ENCODE peak calls at places on chromosomes 16 and 17, in five cellular contexts. Y, A, U, S and G are unnamed samples.

GRCh38 chr17:41771389-41772206 is 14.9 kb downstream of the JUP start:
- DNase-seq in U (no peak), A (no peak), Y (peak), S (no peak), G (no peak)

GRCh38 chr16:49576941-49577340 is 203.3 kb downstream of the C16orf78 start:
- DNase-seq in Y (no peak), A (no peak), U (no peak), S (no peak), G (no peak)

GRCh38 chr16:66205287-66206167 is 161.0 kb upstream of the CDH5 start:
- DNase-seq in S (no peak), Y (no peak), A (no peak), U (no peak), G (no peak)

GRCh38 chr16:14301150-14302030 is 230.3 kb downstream of the MRTFB start:
- DNase-seq in S (no peak), A (no peak), Y (no peak), U (peak), G (no peak)

GRCh38 chr17:38591759-38592241 is 14.0 kb downstream of the SRCIN1 start:
- DNase-seq in U (no peak), S (no peak), A (no peak), Y (no peak), G (peak)

GRCh38 chr17:6526362-6527152 is 29.8 kb downstream of the PITPNM3 start:
- DNase-seq in U (no peak), A (no peak), Y (no peak), S (no peak), G (no peak)

GRCh38 chr16:53041196-53041977 is 11.3 kb downstream of the CHD9NB start:
- DNase-seq in U (peak), Y (no peak), S (no peak), A (no peak), G (no peak)

GRCh38 chr16:1193825-1194581 is 31.1 kb downstream of the TPSG1 start:
- DNase-seq in Y (no peak), A (no peak), U (no peak), S (no peak), G (no peak)

GRCh38 chr16:22214893-22215292 is 8.8 kb downstream of the EEF2K start:
- DNase-seq in U (no peak), Y (no peak), S (no peak), A (no peak), G (no peak)

GRCh38 chr17:4901648-4902344 is 1.1 kb downstream of the CHRNE start:
- DNase-seq in S (no peak), A (no peak), U (peak), Y (peak), G (peak)

GRCh38 chr17:82930924-82931695 is 91.3 kb upstream of the ZNF750 start:
- DNase-seq in Y (peak), U (peak), A (no peak), S (no peak), G (no peak)

GRCh38 chr16:72957303-72958277 is 90.3 kb downstream of the ZFHX3 start:
- DNase-seq in A (no peak), Y (no peak), S (no peak), U (no peak), G (no peak)

GRCh38 chr16:67848118-67848517 is 625 bp upstream of the CENPT start:
- DNase-seq in Y (no peak), A (no peak), U (no peak), S (no peak), G (no peak)

GRCh38 chr17:36128411-36128978 is 24.9 kb downstream of the CCL4 start:
- DNase-seq in A (no peak), S (no peak), U (no peak), Y (no peak), G (no peak)

GRCh38 chr17:67293251-67294203 is 48.5 kb upstream of the HELZ start:
- DNase-seq in S (no peak), Y (peak), A (peak), U (peak), G (peak)

GRCh38 chr16:74700206-74701040 is at the start of gene MLKL:
- DNase-seq in Y (peak), S (no peak), U (no peak), A (peak), G (peak)

GRCh38 chr17:43820759-43821158 is 12.2 kb downstream of the MPP3 start:
- DNase-seq in U (no peak), Y (no peak), A (no peak), S (no peak), G (no peak)

GRCh38 chr17:12229315-12229714 is 208.6 kb downstream of the MAP2K4 start:
- DNase-seq in S (no peak), Y (no peak), U (no peak), A (no peak), G (no peak)

GRCh38 chr17:39774043-39774442 is 36.3 kb downstream of the GRB7 start:
- DNase-seq in Y (no peak), U (no peak), S (no peak), A (no peak), G (no peak)

GRCh38 chr17:73585583-73585982 is 58.7 kb downstream of the SDK2 start:
- DNase-seq in Y (no peak), S (no peak), U (no peak), A (no peak), G (no peak)

GRCh38 chr16:82138478-82139285 is 31.3 kb downstream of the MPHOSPH6 start:
- DNase-seq in U (no peak), Y (no peak), S (no peak), A (no peak), G (no peak)

GRCh38 chr17:45282683-45283644 is 21.1 kb upstream of the SPATA32 start:
- DNase-seq in U (peak), Y (peak), S (peak), A (no peak), G (peak)

GRCh38 chr17:56173958-56174357 is 20.7 kb downstream of the ANKFN1 start:
- DNase-seq in S (no peak), Y (no peak), A (no peak), U (no peak), G (no peak)

GRCh38 chr17:82913304-82914043 is 73.7 kb upstream of the ZNF750 start:
- DNase-seq in Y (peak), A (no peak), U (no peak), S (no peak), G (no peak)

GRCh38 chr17:6695051-6695450 is 18.1 kb downstream of the SLC13A5 start:
- DNase-seq in S (no peak), A (no peak), U (no peak), Y (no peak), G (no peak)

GRCh38 chr16:57530104-57530522 is 6.3 kb downstream of the CCDC102A start:
- DNase-seq in Y (peak), U (peak), A (peak), S (peak), G (peak)

GRCh38 chr17:35147313-35147982 is at the start of gene UNC45B:
- DNase-seq in U (no peak), A (no peak), Y (no peak), S (no peak), G (no peak)

GRCh38 chr17:75250009-75250471 is 11.4 kb downstream of the GGA3 start:
- DNase-seq in A (peak), S (no peak), U (no peak), Y (peak), G (peak)

GRCh38 chr17:42675348-42675983 is 1.3 kb downstream of the PLEKHH3 start:
- DNase-seq in U (peak), S (no peak), Y (no peak), A (no peak), G (no peak)

GRCh38 chr17:60645918-60646523 is 31.6 kb upstream of the BCAS3 start:
- DNase-seq in S (no peak), U (no peak), A (no peak), Y (no peak), G (no peak)

GRCh38 chr17:3610523-3610922 is 1.3 kb upstream of the TRPV1 start:
- DNase-seq in Y (no peak), S (no peak), U (no peak), A (no peak), G (no peak)

GRCh38 chr16:67936876-67937605 is 391 bp upstream of the PSMB10 start:
- DNase-seq in S (no peak), U (no peak), Y (no peak), A (peak), G (no peak)

GRCh38 chr16:63922563-63922962 is 1199.3 kb downstream of the CDH11 start:
- DNase-seq in S (no peak), Y (no peak), A (no peak), U (no peak), G (no peak)

GRCh38 chr17:36068524-36068923 is 4.5 kb downstream of the CCL18 start:
- DNase-seq in S (no peak), U (no peak), A (no peak), Y (no peak), G (no peak)

GRCh38 chr17:20009302-20010098 is at the start of gene SPECC1:
- DNase-seq in A (peak), Y (peak), S (no peak), U (peak), G (peak)

GRCh38 chr17:57999496-58000017 is 7.5 kb downstream of the SRSF1 start:
- DNase-seq in A (no peak), Y (no peak), S (peak), U (no peak), G (peak)

GRCh38 chr17:73821665-73822064 is 177.4 kb upstream of the SDK2 start:
- DNase-seq in Y (no peak), S (no peak), A (no peak), U (no peak), G (no peak)

GRCh38 chr16:85184404-85184803 is 72.1 kb upstream of the CIBAR2 start:
- DNase-seq in Y (no peak), S (no peak), A (no peak), U (no peak), G (no peak)

GRCh38 chr17:57296231-57296630 is 39.9 kb downstream of the MSI2 start:
- DNase-seq in S (no peak), A (no peak), Y (no peak), U (no peak), G (peak)

GRCh38 chr16:86466695-86467406 is 43.5 kb upstream of the FOXF1 start:
- DNase-seq in A (no peak), U (no peak), S (peak), Y (no peak), G (no peak)

DNA sequence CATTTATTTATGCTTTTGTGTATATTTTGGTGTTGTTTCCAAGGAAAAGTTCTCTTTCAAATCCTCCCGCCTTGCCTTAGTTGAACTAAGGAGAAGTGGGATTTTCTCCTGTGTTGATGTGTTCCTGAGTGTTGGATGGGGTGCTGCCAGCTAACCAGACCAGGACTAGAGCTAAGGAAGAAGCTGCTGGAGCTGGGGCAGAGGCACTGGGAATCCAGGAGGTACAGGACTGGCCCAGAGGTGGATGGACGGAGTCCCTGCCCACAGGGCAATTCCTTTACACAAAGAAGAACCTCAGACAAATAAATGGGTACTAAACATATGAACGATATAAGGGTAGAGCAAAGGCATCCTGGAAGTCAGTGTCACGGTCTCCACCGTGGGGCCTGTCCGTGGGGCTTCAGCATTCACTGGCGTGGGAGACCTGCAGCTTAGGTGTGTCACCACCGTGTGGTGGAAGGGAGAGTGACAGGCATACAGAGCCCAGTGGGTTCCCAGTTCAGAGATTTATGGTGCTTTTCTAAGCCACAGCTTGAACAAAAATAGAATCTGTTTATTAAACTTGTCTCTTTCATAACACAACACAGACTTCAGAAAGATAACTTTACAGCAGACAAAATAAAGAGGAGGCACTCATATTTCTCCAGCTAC is 270.7 kb downstream of the NTN1 start:
- DNase-seq in A (no peak), S (peak), U (peak), Y (no peak), G (peak)
- H3K27ac ChIP-seq in A (no peak), S (no peak), U (no peak), Y (no peak), G (no peak)

DNA sequence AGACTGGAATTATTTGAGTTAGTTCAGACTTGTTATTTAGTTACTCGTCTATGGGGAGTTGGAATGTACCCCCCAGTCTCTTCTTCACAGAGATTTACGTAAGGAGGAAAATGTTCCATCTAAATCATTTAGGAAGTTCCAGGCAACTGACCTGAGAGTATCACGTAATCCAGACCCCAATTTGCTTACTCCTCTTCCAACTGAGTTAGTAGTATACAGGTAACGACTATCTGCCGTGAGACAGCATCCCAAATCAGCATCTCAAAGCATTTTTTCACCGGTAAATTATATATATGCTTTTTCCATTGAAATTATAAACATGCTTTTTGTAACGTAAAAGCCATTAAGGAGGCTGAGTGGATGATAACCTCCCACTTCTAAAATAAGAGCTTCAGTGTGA is 214.3 kb upstream of the WSB1 start:
- DNase-seq in U (no peak), Y (no peak), A (no peak), S (no peak), G (no peak)
- H3K4me3 ChIP-seq in U (no peak), Y (no peak), A (no peak), S (no peak), G (no peak)

GRCh38 chr17:65565559-65565958 is 4.1 kb upstream of the AXIN2 start:
- DNase-seq in S (no peak), Y (no peak), U (no peak), A (no peak), G (no peak)

GRCh38 chr17:65562206-65562531 is 721 bp upstream of the AXIN2 start:
- DNase-seq in Y (no peak), A (no peak), U (no peak), S (no peak), G (no peak)

GRCh38 chr17:65567566-65567965 is 6.1 kb upstream of the AXIN2 start:
- DNase-seq in Y (peak), A (no peak), S (no peak), U (no peak), G (no peak)

GRCh38 chr17:65561394-65562205 is at the start of gene AXIN2:
- DNase-seq in Y (peak), A (peak), U (peak), S (peak), G (peak)

DNA sequence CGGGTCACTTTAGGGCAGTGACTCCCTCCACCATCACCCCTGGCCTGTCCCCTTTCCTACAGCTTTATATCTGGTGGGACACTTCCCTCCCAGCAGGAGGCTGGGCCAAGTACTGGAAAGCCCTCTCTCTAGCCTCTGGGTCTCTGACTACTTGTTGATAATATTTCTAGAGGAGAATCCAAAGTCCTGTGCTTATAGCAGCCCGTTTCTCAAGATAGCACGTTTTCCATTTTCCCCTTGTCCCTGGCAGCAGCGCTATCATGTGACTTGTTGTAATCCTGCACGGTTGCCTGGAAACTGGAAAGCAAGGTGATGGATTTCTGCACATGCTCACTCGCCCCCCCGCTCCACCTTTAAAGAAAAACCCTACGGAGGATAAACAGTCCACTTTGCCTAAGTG is 3.3 kb upstream of the AXIN2 start:
- DNase-seq in U (peak), A (no peak), S (no peak), Y (peak), G (no peak)
- H3K27ac ChIP-seq in U (no peak), A (no peak), S (no peak), Y (no peak), G (no peak)

DNA sequence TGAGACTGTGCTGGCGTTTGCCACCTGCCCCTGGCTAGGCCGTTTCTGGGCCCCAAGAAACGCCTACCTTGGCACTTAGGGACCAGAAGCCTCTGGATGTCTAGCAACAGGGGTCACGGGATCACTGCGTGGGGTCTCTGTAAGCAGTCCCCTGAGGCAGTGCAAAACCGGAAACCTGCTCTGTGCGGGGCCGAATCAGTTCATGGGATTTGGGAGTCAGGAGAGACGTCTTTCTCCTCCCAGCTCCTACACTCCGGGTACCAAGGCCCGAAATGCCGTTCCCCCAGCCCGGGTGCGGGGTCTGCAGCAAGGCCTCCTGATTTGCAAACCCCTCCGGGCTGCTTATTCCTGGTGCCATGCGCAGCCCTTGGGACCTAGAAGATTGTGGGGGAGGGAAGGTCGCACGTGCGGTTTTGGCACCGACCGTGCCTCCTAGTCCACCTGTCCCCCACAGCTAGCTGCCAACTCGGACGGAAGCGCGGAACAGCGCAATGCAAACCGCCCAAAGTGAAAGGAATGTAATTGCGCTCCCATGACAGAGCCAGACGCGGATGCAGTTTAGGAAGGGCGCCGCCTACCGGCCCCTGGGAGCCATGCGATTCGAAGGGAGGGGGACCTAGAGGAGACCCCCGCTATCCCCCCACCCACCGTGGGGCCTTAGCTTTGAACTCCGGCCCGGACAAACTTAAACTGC is 6.5 kb downstream of the IRX5 start:
- DNase-seq in Y (peak), U (no peak), A (no peak), S (no peak), G (no peak)
- H3K4me3 ChIP-seq in Y (peak), U (no peak), A (peak), S (no peak), G (peak)

GRCh38 chr17:16086957-16087356 is 87.3 kb downstream of the TTC19 start:
- DNase-seq in S (no peak), Y (no peak), U (no peak), A (no peak), G (no peak)

DNA sequence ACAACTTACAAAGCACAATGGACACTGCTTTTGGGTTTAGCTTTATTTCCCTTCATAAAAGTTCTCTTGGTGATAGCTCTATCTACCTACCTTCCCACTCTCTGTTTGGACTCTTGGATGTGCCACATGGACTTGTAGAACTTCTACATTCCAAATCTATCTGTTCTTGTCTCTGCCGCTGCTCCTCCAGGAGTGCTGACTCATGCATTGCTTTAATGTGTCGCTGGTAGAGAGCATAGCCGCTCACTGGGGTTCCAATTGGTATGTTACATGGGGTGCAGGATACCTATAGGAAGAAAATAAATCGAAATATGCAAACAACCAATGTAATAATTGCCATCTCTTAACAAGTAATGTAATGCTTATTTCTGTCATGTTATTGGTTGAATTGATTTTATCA is 92.1 kb downstream of the TTC19 start:
- DNase-seq in Y (no peak), A (no peak), S (no peak), U (no peak), G (peak)
- H3K27ac ChIP-seq in Y (no peak), A (no peak), S (no peak), U (no peak), G (no peak)

DNA sequence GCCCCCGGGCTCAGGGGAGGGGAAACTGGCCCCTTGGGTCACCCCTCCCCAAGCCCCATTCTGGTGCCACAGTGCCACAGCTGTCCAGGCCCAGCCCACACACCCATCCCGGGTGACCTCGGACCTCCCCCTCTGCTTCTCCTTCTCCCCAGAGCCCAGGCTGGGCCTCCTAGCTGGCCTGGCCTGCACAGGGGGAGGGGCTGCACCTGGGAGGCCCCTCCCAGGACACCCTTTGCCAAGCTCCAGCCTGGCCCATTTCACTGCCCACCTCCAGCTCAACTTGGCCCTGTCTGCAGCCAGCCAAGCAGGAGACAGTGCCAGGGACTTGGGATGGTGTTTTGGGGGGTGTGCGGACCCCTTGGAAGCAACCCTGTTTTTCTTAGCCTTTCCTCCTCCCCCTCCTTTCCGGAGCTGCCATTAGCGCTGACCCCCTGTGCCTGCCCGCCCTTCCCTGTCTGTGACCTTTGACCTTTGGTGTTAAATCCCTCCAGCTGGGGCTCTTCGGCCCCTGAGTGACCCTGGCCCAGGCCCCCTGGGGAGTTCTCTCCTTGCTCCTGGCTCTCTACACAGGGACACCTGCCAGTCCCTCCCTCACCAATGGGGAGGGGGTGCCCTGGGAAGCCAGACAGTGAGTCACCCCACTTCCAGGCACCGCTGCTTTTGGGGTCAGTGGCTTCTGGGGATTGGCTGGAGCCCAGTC is 1.8 kb downstream of the GLIS2 start:
- DNase-seq in U (peak), A (no peak), Y (peak), S (no peak), G (no peak)
- H3K4me3 ChIP-seq in U (peak), A (no peak), Y (peak), S (peak), G (peak)

GRCh38 chr17:77001487-77001886 is 133.3 kb downstream of the MGAT5B start:
- DNase-seq in S (no peak), A (no peak), U (no peak), Y (no peak), G (no peak)
- H3K27ac ChIP-seq in S (no peak), A (no peak), U (no peak), Y (no peak), G (no peak)